ENCODE peak calls at places on chromosomes 13 and 19, in six cellular contexts. One of them, this sample, is unnamed.

GRCh38 chr13:104648291-104648690 is 1582.1 kb upstream of the SLC10A2 start:
- DNase-seq in cardiac fibroblast: no peak
- DNase-seq in activated B cell treated with CpG ODN at 0.5 μM for 24 hours: no peak
- DNase-seq in smooth muscle cell of the brain vasculature: no peak
- DNase-seq in Right ventricle myocardium superior: no peak
- DNase-seq in retina: no peak
- DNase-seq in this sample: no peak

GRCh38 chr19:45097776-45098520 is 5.0 kb downstream of the PPP1R37 start:
- DNase-seq in cardiac fibroblast: peak; percentile 89
- DNase-seq in activated B cell treated with CpG ODN at 0.5 μM for 24 hours: no peak
- DNase-seq in smooth muscle cell of the brain vasculature: peak; percentile 72
- DNase-seq in Right ventricle myocardium superior: no peak
- DNase-seq in retina: no peak
- DNase-seq in this sample: no peak

GRCh38 chr19:47032171-47032811 is 12.7 kb downstream of the NPAS1 start:
- DNase-seq in cardiac fibroblast: peak; percentile 26
- DNase-seq in activated B cell treated with CpG ODN at 0.5 μM for 24 hours: peak; percentile 53
- DNase-seq in smooth muscle cell of the brain vasculature: no peak
- DNase-seq in Right ventricle myocardium superior: no peak
- DNase-seq in retina: peak; percentile 58
- DNase-seq in this sample: peak; percentile 66

GRCh38 chr19:15072930-15073647 is 8.9 kb upstream of the OR1I1 start:
- DNase-seq in cardiac fibroblast: no peak
- DNase-seq in activated B cell treated with CpG ODN at 0.5 μM for 24 hours: no peak
- DNase-seq in smooth muscle cell of the brain vasculature: no peak
- DNase-seq in Right ventricle myocardium superior: no peak
- DNase-seq in retina: no peak
- DNase-seq in this sample: no peak

GRCh38 chr13:52650731-52651130 is 1.9 kb upstream of the SUGT1 start:
- DNase-seq in cardiac fibroblast: no peak
- DNase-seq in activated B cell treated with CpG ODN at 0.5 μM for 24 hours: no peak
- DNase-seq in smooth muscle cell of the brain vasculature: no peak
- DNase-seq in Right ventricle myocardium superior: no peak
- DNase-seq in retina: peak; percentile 23
- DNase-seq in this sample: no peak

GRCh38 chr19:31107096-31107495 is 242.1 kb downstream of the TSHZ3 start:
- DNase-seq in cardiac fibroblast: no peak
- DNase-seq in activated B cell treated with CpG ODN at 0.5 μM for 24 hours: no peak
- DNase-seq in smooth muscle cell of the brain vasculature: no peak
- DNase-seq in Right ventricle myocardium superior: no peak
- DNase-seq in retina: no peak
- DNase-seq in this sample: no peak

GRCh38 chr19:1264801-1265610 is 4.1 kb upstream of the CIRBP start:
- DNase-seq in cardiac fibroblast: peak; percentile 86
- DNase-seq in activated B cell treated with CpG ODN at 0.5 μM for 24 hours: peak; percentile 66
- DNase-seq in smooth muscle cell of the brain vasculature: no peak
- DNase-seq in Right ventricle myocardium superior: peak; percentile 81
- DNase-seq in retina: peak; percentile 73
- DNase-seq in this sample: peak; percentile 67

GRCh38 chr13:48160879-48161278 is 66.0 kb upstream of the MED4 start:
- DNase-seq in cardiac fibroblast: peak; percentile 33
- DNase-seq in activated B cell treated with CpG ODN at 0.5 μM for 24 hours: no peak
- DNase-seq in smooth muscle cell of the brain vasculature: no peak
- DNase-seq in Right ventricle myocardium superior: peak; percentile 46
- DNase-seq in retina: no peak
- DNase-seq in this sample: no peak

GRCh38 chr13:97953376-97953970 is at the start of gene IPO5:
- DNase-seq in cardiac fibroblast: no peak
- DNase-seq in activated B cell treated with CpG ODN at 0.5 μM for 24 hours: no peak
- DNase-seq in smooth muscle cell of the brain vasculature: no peak
- DNase-seq in Right ventricle myocardium superior: no peak
- DNase-seq in retina: no peak
- DNase-seq in this sample: no peak

GRCh38 chr13:59337070-59337469 is 826.7 kb downstream of the DIAPH3 start:
- DNase-seq in cardiac fibroblast: peak; percentile 40
- DNase-seq in activated B cell treated with CpG ODN at 0.5 μM for 24 hours: no peak
- DNase-seq in smooth muscle cell of the brain vasculature: peak; percentile 4
- DNase-seq in Right ventricle myocardium superior: no peak
- DNase-seq in retina: no peak
- DNase-seq in this sample: no peak

GRCh38 chr13:26923824-26924605 is 163.4 kb upstream of the GPR12 start:
- DNase-seq in cardiac fibroblast: peak; percentile 92
- DNase-seq in activated B cell treated with CpG ODN at 0.5 μM for 24 hours: no peak
- DNase-seq in smooth muscle cell of the brain vasculature: no peak
- DNase-seq in Right ventricle myocardium superior: no peak
- DNase-seq in retina: no peak
- DNase-seq in this sample: no peak

GRCh38 chr19:36140289-36141038 is 598 bp downstream of the CAPNS1 start:
- DNase-seq in cardiac fibroblast: peak; percentile 64
- DNase-seq in activated B cell treated with CpG ODN at 0.5 μM for 24 hours: no peak
- DNase-seq in smooth muscle cell of the brain vasculature: no peak
- DNase-seq in Right ventricle myocardium superior: peak; percentile 62
- DNase-seq in retina: peak; percentile 65
- DNase-seq in this sample: peak; percentile 55

GRCh38 chr19:6970478-6970877 is 50.8 kb downstream of the MBD3L2B start:
- DNase-seq in cardiac fibroblast: no peak
- DNase-seq in activated B cell treated with CpG ODN at 0.5 μM for 24 hours: no peak
- DNase-seq in smooth muscle cell of the brain vasculature: no peak
- DNase-seq in Right ventricle myocardium superior: no peak
- DNase-seq in retina: no peak
- DNase-seq in this sample: no peak

GRCh38 chr19:56140583-56141415 is at the start of gene ZNF444:
- DNase-seq in cardiac fibroblast: peak; percentile 100
- DNase-seq in activated B cell treated with CpG ODN at 0.5 μM for 24 hours: peak; percentile 96
- DNase-seq in smooth muscle cell of the brain vasculature: peak; percentile 99
- DNase-seq in Right ventricle myocardium superior: peak; percentile 99
- DNase-seq in retina: peak; percentile 100
- DNase-seq in this sample: peak; percentile 99

This sample was measured in glutamatergic neuron.